ENCODE peak calls at places on chromosomes 3 and 15, in six cellular contexts. C is T-cell, D is AG09319, Y is esophagus squamous epithelium, P is body of pancreas, W is HAP-1. Q is an unnamed sample.

GRCh38 chr15:31327674-31328424 is 1.2 kb downstream of the KLF13 start:
- DNase-seq in C (peak; percentile 79), D (no peak), Y (no peak), P (peak; percentile 79), W (peak; percentile 8), Q (no peak)

GRCh38 chr15:91627473-91628309 is 225.8 kb upstream of the SLCO3A1 start:
- DNase-seq in C (no peak), D (no peak), Y (no peak), P (peak; percentile 68), W (no peak), Q (no peak)

GRCh38 chr3:42683875-42684593 is 1.3 kb upstream of the KLHL40 start:
- DNase-seq in C (no peak), D (peak; percentile 71), Y (no peak), P (peak; percentile 62), W (peak; percentile 13), Q (peak; percentile 6)

GRCh38 chr3:131217296-131217741 is 164.3 kb upstream of the NUDT16 start:
- DNase-seq in C (no peak), D (no peak), Y (no peak), P (no peak), W (no peak), Q (peak; percentile 26)

GRCh38 chr15:52481915-52482314 is 46.8 kb downstream of the MYO5A start:
- DNase-seq in C (peak; percentile 64), D (no peak), Y (peak; percentile 17), P (peak; percentile 53), W (no peak), Q (peak; percentile 65)

GRCh38 chr3:184174278-184174645 is 393 bp upstream of the AP2M1 start:
- DNase-seq in C (peak; percentile 1), D (no peak), Y (no peak), P (no peak), W (no peak), Q (no peak)

GRCh38 chr3:50299929-50300680 is 900 bp upstream of the HYAL3 start:
- DNase-seq in C (no peak), D (no peak), Y (no peak), P (peak; percentile 60), W (no peak), Q (no peak)

GRCh38 chr15:31264534-31265089 is 62.0 kb upstream of the KLF13 start:
- DNase-seq in C (no peak), D (no peak), Y (no peak), P (no peak), W (no peak), Q (no peak)

GRCh38 chr3:1262246-1262645 is 169.4 kb downstream of the CNTN6 start:
- DNase-seq in C (no peak), D (no peak), Y (no peak), P (no peak), W (no peak), Q (no peak)

GRCh38 chr3:64187065-64187959 is 38.0 kb downstream of the PRICKLE2 start:
- DNase-seq in C (no peak), D (peak; percentile 37), Y (no peak), P (peak; percentile 90), W (no peak), Q (peak; percentile 86)

GRCh38 chr3:98602078-98602678 is 8.8 kb upstream of the CPOX start:
- DNase-seq in C (peak; percentile 19), D (no peak), Y (no peak), P (peak; percentile 70), W (peak; percentile 72), Q (no peak)

GRCh38 chr15:22949074-22949547 is 31.1 kb downstream of the CYFIP1 start:
- DNase-seq in C (peak; percentile 6), D (peak; percentile 25), Y (no peak), P (no peak), W (peak; percentile 77), Q (peak; percentile 45)

GRCh38 chr3:5055352-5056004 is 66.6 kb upstream of the ARL8B start:
- DNase-seq in C (no peak), D (no peak), Y (no peak), P (peak; percentile 31), W (no peak), Q (no peak)

GRCh38 chr3:112056451-112056929 is 22.0 kb downstream of the TMPRSS7 start:
- DNase-seq in C (no peak), D (no peak), Y (no peak), P (no peak), W (no peak), Q (no peak)

GRCh38 chr3:58683001-58683845 is 16.6 kb upstream of the FAM3D start:
- DNase-seq in C (no peak), D (no peak), Y (no peak), P (peak; percentile 15), W (no peak), Q (no peak)

GRCh38 chr3:197205265-197205664 is 93.1 kb downstream of the DLG1 start:
- DNase-seq in C (no peak), D (no peak), Y (no peak), P (no peak), W (no peak), Q (no peak)